ENCODE peak calls at places on chromosome 20, in five cellular contexts. Z is NCI-H524, W is EL, O is HT-29, F is HS-5. D is an unnamed sample.

GRCh38 chr20:1946762-1947534 is 46.9 kb downstream of the PDYN start:
- DNase-seq in W (peak; percentile 16), Z (no peak), F (no peak), O (no peak), D (peak; percentile 35)

GRCh38 chr20:57791946-57792328 is 82.1 kb upstream of the PMEPA1 start:
- DNase-seq in Z (no peak), O (no peak), F (no peak), W (no peak), D (no peak)

GRCh38 chr20:19205999-19206398 is 6.4 kb upstream of the SLC24A3 start:
- DNase-seq in O (peak; percentile 84), Z (peak; percentile 44), W (peak; percentile 57), F (peak; percentile 5), D (peak; percentile 6)

GRCh38 chr20:43584448-43585138 is 6.1 kb upstream of the IFT52 start:
- DNase-seq in F (peak; percentile 31), Z (no peak), O (no peak), W (peak; percentile 87), D (peak; percentile 88)

GRCh38 chr20:50278377-50278683 is 87.7 kb downstream of the CEBPB start:
- DNase-seq in W (no peak), F (no peak), O (no peak), Z (no peak), D (no peak)

GRCh38 chr20:36575066-36575743 is 1.8 kb downstream of the TGIF2 start:
- DNase-seq in W (peak; percentile 70), O (peak; percentile 65), F (no peak), Z (peak; percentile 76), D (peak; percentile 45)

GRCh38 chr20:2397595-2398145 is 17.0 kb downstream of the TGM6 start:
- DNase-seq in F (no peak), O (no peak), Z (no peak), W (no peak), D (no peak)

GRCh38 chr20:8796088-8796665 is 272.7 kb upstream of the PLCB4 start:
- DNase-seq in Z (no peak), W (no peak), O (no peak), F (no peak), D (peak; percentile 58)

GRCh38 chr20:34560614-34561013 is 2.1 kb downstream of the MAP1LC3A start:
- DNase-seq in W (no peak), F (no peak), Z (no peak), O (no peak), D (no peak)

GRCh38 chr20:48718914-48719578 is 108.8 kb downstream of the PREX1 start:
- DNase-seq in O (no peak), Z (no peak), F (no peak), W (no peak), D (no peak)

GRCh38 chr20:50110141-50111047 is 2.6 kb downstream of the UBE2V1 start:
- DNase-seq in O (peak; percentile 72), F (no peak), W (peak; percentile 76), Z (no peak), D (peak; percentile 79)

GRCh38 chr20:44576297-44576696 is 6.1 kb upstream of the PKIG start:
- DNase-seq in F (peak; percentile 39), O (peak; percentile 57), W (peak; percentile 68), Z (no peak), D (peak; percentile 32)

GRCh38 chr20:6715350-6716063 is 52.0 kb upstream of the BMP2 start:
- DNase-seq in O (no peak), Z (no peak), F (no peak), W (no peak), D (no peak)

GRCh38 chr20:37518606-37519507 is 2.2 kb upstream of the NNAT start:
- DNase-seq in Z (no peak), F (no peak), O (no peak), W (no peak), D (no peak)

GRCh38 chr20:35285806-35286076 is 1.2 kb upstream of the EIF6 start:
- DNase-seq in W (no peak), O (no peak), Z (no peak), F (no peak), D (no peak)

GRCh38 chr20:44651507-44652373 is at the start of gene ADA:
- DNase-seq in Z (no peak), F (peak; percentile 28), O (peak; percentile 42), W (peak; percentile 64), D (no peak)

GRCh38 chr20:35840403-35840802 is 68.6 kb downstream of the PHF20 start:
- DNase-seq in W (no peak), F (no peak), O (no peak), Z (no peak), D (no peak)

GRCh38 chr20:44021186-44021585 is 106.5 kb downstream of the TOX2 start:
- DNase-seq in Z (no peak), O (no peak), F (no peak), W (no peak), D (no peak)

GRCh38 chr20:20780127-20780822 is 67.8 kb upstream of the RALGAPA2 start:
- DNase-seq in O (peak; percentile 68), W (no peak), Z (no peak), F (no peak), D (no peak)

GRCh38 chr20:44204156-44204831 is 6.3 kb downstream of the OSER1 start:
- DNase-seq in O (peak; percentile 95), Z (no peak), F (peak; percentile 95), W (peak; percentile 92), D (peak; percentile 94)